ENCODE peak calls at places on chromosomes 2 and 18, in four cellular contexts. H is iris pigment epithelial cell, C is RWPE2, S is H1. V is an unnamed sample.

GRCh38 chr18:34661464-34662087 is 48.5 kb upstream of the DTNA start:
- DNase-seq in S (no peak), H (peak; percentile 36), C (no peak), V (peak; percentile 60)

GRCh38 chr2:178863856-178864620 is 56.8 kb upstream of the TTN start:
- DNase-seq in S (no peak), C (no peak), H (peak; percentile 18), V (peak; percentile 48)

GRCh38 chr2:206160124-206160806 is 570 bp downstream of the EEF1B2 start:
- DNase-seq in H (peak; percentile 55), C (no peak), S (no peak), V (no peak)

GRCh38 chr2:36453652-36454051 is 98.1 kb downstream of the CRIM1 start:
- DNase-seq in S (no peak), C (no peak), H (peak; percentile 60), V (no peak)

GRCh38 chr2:129299756-129300155 is 679.7 kb upstream of the RAB6C start:
- DNase-seq in S (no peak), H (no peak), C (no peak), V (no peak)

GRCh38 chr2:18986046-18986445 is 372.4 kb downstream of the OSR1 start:
- DNase-seq in H (no peak), S (no peak), C (no peak), V (no peak)

GRCh38 chr2:99481941-99482340 is 7.9 kb downstream of the REV1 start:
- DNase-seq in C (no peak), S (no peak), H (no peak), V (peak; percentile 62)

GRCh38 chr2:223735035-223735640 is 102.2 kb downstream of the AP1S3 start:
- DNase-seq in C (no peak), S (peak; percentile 27), H (peak; percentile 72), V (no peak)

GRCh38 chr2:45780541-45781463 is 129.3 kb downstream of the PRKCE start:
- DNase-seq in C (no peak), S (no peak), H (no peak), V (no peak)

GRCh38 chr2:151869296-151869695 is 41.1 kb upstream of the ARL5A start:
- DNase-seq in S (no peak), H (no peak), C (no peak), V (no peak)

GRCh38 chr18:59385191-59385590 is 26.1 kb upstream of the LMAN1 start:
- DNase-seq in C (no peak), H (no peak), S (no peak), V (peak; percentile 51)

GRCh38 chr2:205776139-205776538 is 93.8 kb downstream of the NRP2 start:
- DNase-seq in H (peak; percentile 52), C (no peak), S (peak; percentile 96), V (peak; percentile 97)

GRCh38 chr2:16400127-16400623 is 265.5 kb downstream of the CYRIA start:
- DNase-seq in C (no peak), H (no peak), S (no peak), V (no peak)

GRCh38 chr2:74536166-74536950 is 6.6 kb downstream of the HTRA2 start:
- DNase-seq in H (no peak), S (no peak), C (no peak), V (no peak)

GRCh38 chr2:171487803-171488259 is 34.4 kb upstream of the CYBRD1 start:
- DNase-seq in H (no peak), S (no peak), C (no peak), V (no peak)

GRCh38 chr18:57819671-57820460 is 16.8 kb upstream of the ATP8B1 start:
- DNase-seq in H (peak; percentile 94), C (no peak), S (no peak), V (peak; percentile 50)

GRCh38 chr2:110674620-110675555 is 3.0 kb downstream of the BUB1 start:
- DNase-seq in S (no peak), H (peak; percentile 60), C (no peak), V (peak; percentile 86)

GRCh38 chr2:64979744-64980143 is 9.5 kb upstream of the SLC1A4 start:
- DNase-seq in S (no peak), C (no peak), H (no peak), V (no peak)

GRCh38 chr2:52976132-52976949 is 791.3 kb upstream of the CHAC2 start:
- DNase-seq in S (peak; percentile 53), C (no peak), H (peak; percentile 31), V (peak; percentile 83)

GRCh38 chr2:206526416-206526815 is 83.1 kb downstream of the ADAM23 start:
- DNase-seq in H (no peak), C (no peak), S (no peak), V (no peak)

GRCh38 chr2:200515155-200515554 is 5.3 kb upstream of the KCTD18 start:
- DNase-seq in S (no peak), C (no peak), H (no peak), V (no peak)

GRCh38 chr2:49840428-49840975 is 686.2 kb upstream of the FSHR start:
- DNase-seq in H (no peak), S (no peak), C (no peak), V (no peak)

GRCh38 chr18:80145191-80145799 is 36.2 kb downstream of the ADNP2 start:
- DNase-seq in H (peak; percentile 70), S (no peak), C (no peak), V (peak; percentile 14)

GRCh38 chr2:233422050-233422639 is 67.9 kb downstream of the DGKD start:
- DNase-seq in S (peak; percentile 42), C (no peak), H (peak; percentile 60), V (no peak)

GRCh38 chr2:26721267-26722032 is 28.9 kb downstream of the KCNK3 start:
- DNase-seq in S (no peak), H (no peak), C (no peak), V (peak; percentile 54)

GRCh38 chr2:13091463-13091862 is 374.7 kb downstream of the TRIB2 start:
- DNase-seq in H (peak; percentile 13), C (no peak), S (no peak), V (no peak)

GRCh38 chr2:239920616-239921365 is 104.4 kb downstream of the NDUFA10 start:
- DNase-seq in C (peak; percentile 23), H (no peak), S (peak; percentile 8), V (peak; percentile 26)

GRCh38 chr18:47108373-47108772 is 41.9 kb downstream of the HDHD2 start:
- DNase-seq in H (no peak), C (no peak), S (no peak), V (no peak)

GRCh38 chr18:36960038-36960437 is 131.1 kb downstream of the KIAA1328 start:
- DNase-seq in S (no peak), H (no peak), C (no peak), V (no peak)

GRCh38 chr18:12307871-12308385 is at the start of gene TUBB6:
- DNase-seq in C (peak; percentile 75), H (peak; percentile 86), S (peak; percentile 81), V (peak; percentile 91)

GRCh38 chr2:150156940-150157339 is 330.5 kb downstream of the RND3 start:
- DNase-seq in H (no peak), C (no peak), S (no peak), V (no peak)

GRCh38 chr2:39385172-39385571 is 51.9 kb downstream of the MAP4K3 start:
- DNase-seq in H (no peak), S (no peak), C (no peak), V (no peak)

GRCh38 chr2:16908671-16909070 is 243.0 kb upstream of the CYRIA start:
- DNase-seq in S (no peak), H (peak; percentile 7), C (no peak), V (no peak)

GRCh38 chr2:122748552-122749011 is 993.1 kb downstream of the TSN start:
- DNase-seq in S (no peak), H (peak; percentile 76), C (no peak), V (peak; percentile 48)

GRCh38 chr2:160368988-160369935 is 124.3 kb downstream of the RBMS1 start:
- DNase-seq in H (peak; percentile 79), S (no peak), C (no peak), V (no peak)

GRCh38 chr18:43405097-43405496 is 127.8 kb upstream of the SYT4 start:
- DNase-seq in C (no peak), S (no peak), H (peak; percentile 5), V (no peak)

GRCh38 chr2:16044946-16045456 is 104.7 kb downstream of the MYCN start:
- DNase-seq in C (no peak), H (no peak), S (no peak), V (no peak)

GRCh38 chr2:237336131-237336530 is 77.8 kb downstream of the COL6A3 start:
- DNase-seq in C (no peak), H (no peak), S (no peak), V (no peak)

GRCh38 chr2:145374165-145374564 is 854.2 kb upstream of the ZEB2 start:
- DNase-seq in H (no peak), S (no peak), C (no peak), V (no peak)